ENCODE peak calls at places on chromosomes 6 and 20, in ten cellular contexts. U is CD8-positive, alpha-beta memory T cell; L is left ventricle myocardium inferior; N is body of pancreas; B is mesendoderm; H is naive thymus-derived CD4-positive, alpha-beta T cell; T is psoas muscle; K is neuronal stem cell; Z is upper lobe of right lung; X is adrenal gland. R is an unnamed sample.

GRCh38 chr6:46023216-46023915 is 7.7 kb upstream of the CLIC5 start:
- DNase-seq in U (no peak), L (no peak), N (no peak), B (no peak), H (no peak), T (no peak), K (no peak), Z (no peak), X (no peak), R (no peak)

GRCh38 chr6:44456070-44456965 is 68.8 kb downstream of the CDC5L start:
- DNase-seq in U (peak; percentile 20), L (no peak), N (peak; percentile 40), B (peak; percentile 63), H (peak; percentile 45), T (no peak), K (peak; percentile 21), Z (no peak), X (peak; percentile 56), R (peak; percentile 34)

GRCh38 chr6:170259301-170259700 is 31.6 kb downstream of the DLL1 start:
- DNase-seq in U (no peak), L (no peak), N (no peak), B (no peak), H (no peak), T (no peak), K (no peak), Z (no peak), X (no peak), R (no peak)

GRCh38 chr6:47033029-47033796 is 8.9 kb downstream of the ADGRF1 start:
- DNase-seq in U (no peak), L (no peak), N (no peak), B (no peak), H (no peak), T (no peak), K (no peak), Z (no peak), X (no peak), R (no peak)

GRCh38 chr6:81465859-81466258 is 286.6 kb downstream of the TENT5A start:
- DNase-seq in U (no peak), L (no peak), N (no peak), B (peak; percentile 47), H (no peak), T (no peak), K (peak; percentile 1), Z (no peak), X (peak; percentile 25), R (no peak)

GRCh38 chr20:55974491-55975202 is 30.7 kb downstream of the CBLN4 start:
- DNase-seq in U (no peak), L (no peak), N (peak; percentile 12), B (no peak), H (no peak), T (no peak), K (no peak), Z (no peak), X (no peak), R (no peak)

GRCh38 chr6:146876271-146877151 is 277.7 kb downstream of the ADGB start:
- DNase-seq in U (no peak), L (no peak), N (no peak), B (peak; percentile 94), H (no peak), T (no peak), K (no peak), Z (no peak), X (peak; percentile 42), R (no peak)

GRCh38 chr6:35146453-35146852 is 5.3 kb upstream of the TCP11 start:
- DNase-seq in U (no peak), L (peak; percentile 37), N (no peak), B (peak; percentile 79), H (peak; percentile 37), T (peak; percentile 24), K (no peak), Z (peak; percentile 72), X (peak; percentile 55), R (peak; percentile 61)

GRCh38 chr6:153150767-153151440 is 19.8 kb upstream of the RGS17 start:
- DNase-seq in U (no peak), L (no peak), N (no peak), B (no peak), H (no peak), T (no peak), K (no peak), Z (no peak), X (no peak), R (no peak)

GRCh38 chr6:163188746-163189145 is 225.8 kb upstream of the QKI start:
- DNase-seq in U (no peak), L (no peak), N (no peak), B (no peak), H (no peak), T (no peak), K (no peak), Z (no peak), X (no peak), R (no peak)

DNA sequence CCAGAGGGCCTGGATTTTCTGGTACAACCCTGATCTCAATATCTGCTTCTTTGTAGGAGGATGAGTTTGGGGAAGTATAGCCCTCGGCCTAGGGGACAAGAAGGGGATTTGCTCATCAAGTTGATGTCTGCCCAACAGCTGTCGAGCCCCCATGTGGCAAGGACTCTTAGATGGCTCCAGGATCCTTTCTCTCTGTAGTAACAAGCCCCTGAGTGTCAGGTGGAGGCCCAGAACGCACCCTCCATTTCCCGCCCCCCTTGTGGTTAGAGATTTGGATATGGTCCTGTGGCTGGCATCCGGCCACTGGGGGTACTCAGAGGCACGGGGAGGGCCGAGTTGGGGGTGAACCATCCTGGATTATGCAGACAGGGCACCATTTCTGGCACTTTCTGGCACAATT is 50.1 kb downstream of the CTCFL start:
- DNase-seq in U (no peak), L (no peak), N (no peak), B (no peak), H (no peak), T (no peak), K (no peak), Z (peak; percentile 40), X (no peak), R (no peak)
- H3K4me1 ChIP-seq in U (peaks cover 28% of the 10 kb centered on the region), L (peaks cover 17% of the 10 kb centered on the region), N (no peaks in the 10 kb centered on the region), B (peaks cover 6% of the 10 kb centered on the region), H (peaks cover 30% of the 10 kb centered on the region), T (peaks cover 15% of the 10 kb centered on the region), K (peaks cover 20% of the 10 kb centered on the region), Z (peaks cover 14% of the 10 kb centered on the region), X (no peaks in the 10 kb centered on the region), R (no peaks in the 10 kb centered on the region)

DNA sequence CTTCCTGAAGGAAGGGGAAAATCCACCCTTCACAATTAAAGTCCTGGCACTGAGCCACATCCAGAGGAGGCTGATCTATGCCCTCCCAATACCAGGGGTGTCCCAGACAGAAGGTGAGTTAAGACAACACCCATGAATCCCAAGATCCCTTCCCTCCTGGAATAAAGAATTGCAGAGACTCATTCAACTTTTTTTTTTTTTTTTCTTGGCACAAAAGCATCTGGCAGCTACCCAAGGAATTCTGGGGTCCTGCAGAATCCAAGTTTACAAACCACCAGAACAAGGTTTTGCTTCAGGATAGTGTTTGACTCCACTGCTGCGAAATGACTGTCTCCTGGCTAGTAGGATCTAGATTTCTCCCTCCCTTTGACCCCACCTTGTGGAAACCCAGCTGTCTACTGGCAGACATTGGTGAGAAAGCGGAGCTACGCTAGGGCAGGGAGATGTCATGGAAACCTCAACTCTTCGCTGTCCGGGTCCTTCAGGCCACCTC is 37.4 kb downstream of the JAG1 start:
- DNase-seq in U (no peak), L (no peak), N (no peak), B (no peak), H (no peak), T (no peak), K (no peak), Z (no peak), X (no peak), R (no peak)
- H3K4me1 ChIP-seq in U (no peaks in the 10 kb centered on the region), L (peaks cover 86% of the 10 kb centered on the region), N (peaks cover 18% of the 10 kb centered on the region), B (peaks cover 13% of the 10 kb centered on the region), H (no peaks in the 10 kb centered on the region), T (peaks cover 19% of the 10 kb centered on the region), K (peaks cover 52% of the 10 kb centered on the region), Z (peaks cover 24% of the 10 kb centered on the region), X (peaks cover 10% of the 10 kb centered on the region), R (peaks cover 52% of the 10 kb centered on the region)

GRCh38 chr6:156880913-156881312 is 103.7 kb downstream of the ARID1B start:
- DNase-seq in U (no peak), L (no peak), N (no peak), B (no peak), H (no peak), T (no peak), K (no peak), Z (no peak), X (no peak), R (no peak)

GRCh38 chr6:156881687-156882629 is 104.8 kb downstream of the ARID1B start:
- DNase-seq in U (no peak), L (no peak), N (no peak), B (no peak), H (no peak), T (no peak), K (no peak), Z (no peak), X (no peak), R (no peak)

GRCh38 chr6:156877126-156877863 is 100.1 kb downstream of the ARID1B start:
- DNase-seq in U (no peak), L (peak; percentile 41), N (peak; percentile 59), B (no peak), H (no peak), T (peak; percentile 40), K (no peak), Z (no peak), X (no peak), R (no peak)

GRCh38 chr6:156878688-156879087 is 101.5 kb downstream of the ARID1B start:
- DNase-seq in U (no peak), L (no peak), N (no peak), B (no peak), H (no peak), T (no peak), K (no peak), Z (no peak), X (no peak), R (no peak)

GRCh38 chr6:156879235-156879995 is 102.2 kb downstream of the ARID1B start:
- DNase-seq in U (no peak), L (no peak), N (no peak), B (no peak), H (no peak), T (no peak), K (no peak), Z (no peak), X (no peak), R (no peak)
- H3K4me1 ChIP-seq in U (peaks cover 31% of the 10 kb centered on the region), L (peaks cover 98% of the 10 kb centered on the region), N (peaks cover 56% of the 10 kb centered on the region), B (peaks cover 12% of the 10 kb centered on the region), H (peaks cover 35% of the 10 kb centered on the region), T (peaks cover 68% of the 10 kb centered on the region), K (peaks cover 8% of the 10 kb centered on the region), Z (peaks cover 63% of the 10 kb centered on the region), X (peaks cover 12% of the 10 kb centered on the region), R (peaks cover 60% of the 10 kb centered on the region)

DNA sequence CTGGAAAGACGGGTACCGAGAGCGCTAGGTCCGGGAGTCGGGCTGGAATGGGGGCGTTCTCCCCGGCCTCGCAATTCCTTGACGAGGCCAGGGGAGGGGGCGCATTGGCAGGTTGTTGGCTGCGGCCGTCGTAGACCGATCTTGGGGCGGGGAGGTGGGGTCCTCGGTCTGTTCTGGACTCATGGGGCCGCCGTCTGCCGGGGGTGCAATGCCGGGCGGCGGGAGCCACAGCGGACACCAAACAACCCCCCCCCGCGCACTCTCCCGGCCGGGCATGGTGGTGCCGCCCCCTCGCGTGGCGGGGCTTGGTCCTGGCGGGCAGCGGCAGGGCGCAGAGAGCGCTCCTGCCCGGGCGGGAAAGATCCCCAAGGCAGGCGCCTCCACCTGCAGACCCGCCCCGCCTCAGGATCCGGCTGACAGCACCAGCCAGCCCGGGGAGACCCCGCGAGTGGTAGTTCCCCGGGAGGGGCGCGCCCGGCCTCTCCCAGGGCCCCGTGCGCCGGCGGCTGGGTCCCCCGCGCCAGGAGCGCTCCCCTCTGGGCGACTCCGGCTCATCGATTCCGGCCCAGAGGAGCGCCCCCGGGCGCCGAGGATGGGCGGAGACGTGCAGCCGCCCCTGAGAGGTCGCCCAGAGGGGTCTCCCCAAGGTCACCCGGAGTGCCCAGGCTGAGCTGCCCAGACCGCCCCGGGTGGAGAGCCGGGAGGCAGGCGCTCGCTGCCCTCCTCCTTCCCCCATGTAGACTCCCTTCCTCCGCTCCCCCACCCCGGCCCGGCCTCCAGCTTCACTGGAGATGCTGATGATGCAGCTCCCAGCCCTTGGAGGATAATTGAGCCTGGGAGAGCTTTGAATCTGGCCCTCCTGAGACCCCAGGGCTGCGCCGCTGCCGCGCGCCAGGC is 709 bp downstream of the PPP1R16B start:
- DNase-seq in U (peak; percentile 36), L (peak; percentile 18), N (no peak), B (peak; percentile 45), H (peak; percentile 53), T (no peak), K (no peak), Z (peak; percentile 68), X (peak; percentile 34), R (peak; percentile 38)
- H3K4me1 ChIP-seq in U (peaks cover 57% of the 10 kb centered on the region), L (peaks cover 67% of the 10 kb centered on the region), N (peaks cover 17% of the 10 kb centered on the region), B (peaks cover 9% of the 10 kb centered on the region), H (peaks cover 48% of the 10 kb centered on the region), T (peaks cover 4% of the 10 kb centered on the region), K (peaks cover 22% of the 10 kb centered on the region), Z (peaks cover 32% of the 10 kb centered on the region), X (peaks cover 16% of the 10 kb centered on the region), R (peaks cover 16% of the 10 kb centered on the region)